ENCODE peak calls at places on chromosomes 6 and 20, in ten cellular contexts. M, I, S, Z, U, E, N, T, W and V are unnamed samples.

GRCh38 chr6:149934249-149935156 is 7.3 kb upstream of the ULBP2 start:
- DNase-seq in N (no peak), T (peak), S (peak), E (peak), U (no peak), Z (peak), I (peak), M (peak), W (peak), V (peak)

GRCh38 chr20:62707981-62708521 is 585 bp upstream of the NTSR1 start:
- DNase-seq in U (peak), W (no peak), N (no peak), M (no peak), S (no peak), E (peak), I (no peak), Z (no peak), T (no peak), V (no peak)

GRCh38 chr6:151317206-151317994 is 74.0 kb downstream of the ZBTB2 start:
- DNase-seq in M (no peak), T (no peak), Z (peak), E (peak), U (peak), S (no peak), N (no peak), W (no peak), I (no peak), V (peak)

GRCh38 chr20:18632196-18632789 is 44.4 kb downstream of the DTD1 start:
- DNase-seq in S (peak), Z (peak), U (peak), T (peak), M (peak), W (peak), N (peak), I (peak), E (peak), V (peak)

GRCh38 chr20:47204008-47204745 is 152.3 kb downstream of the ZMYND8 start:
- DNase-seq in Z (peak), W (no peak), S (no peak), U (peak), E (peak), M (no peak), N (no peak), T (no peak), I (no peak), V (peak)

GRCh38 chr6:166424431-166424830 is 41.7 kb upstream of the MPC1 start:
- DNase-seq in M (no peak), W (no peak), S (no peak), Z (no peak), E (no peak), N (no peak), U (no peak), T (no peak), I (no peak), V (no peak)

GRCh38 chr20:58017237-58017969 is 211.1 kb downstream of the ANKRD60 start:
- DNase-seq in Z (no peak), M (peak), I (peak), N (no peak), E (peak), S (no peak), W (no peak), T (no peak), U (peak), V (peak)

GRCh38 chr6:112148103-112148502 is 60.7 kb downstream of the FAM229B start:
- DNase-seq in T (no peak), W (no peak), E (no peak), S (no peak), U (no peak), M (no peak), Z (no peak), I (no peak), N (no peak), V (no peak)

GRCh38 chr20:17281478-17281877 is 54.6 kb downstream of the PCSK2 start:
- DNase-seq in W (no peak), Z (no peak), E (peak), T (no peak), U (no peak), M (peak), I (peak), S (no peak), N (no peak), V (peak)

GRCh38 chr6:108118359-108118724 is 43.8 kb upstream of the OSTM1 start:
- DNase-seq in W (no peak), U (no peak), M (no peak), E (no peak), T (no peak), Z (no peak), S (no peak), I (no peak), N (no peak), V (no peak)

GRCh38 chr6:106642476-106642875 is 13.1 kb downstream of the QRSL1 start:
- DNase-seq in S (no peak), Z (no peak), M (no peak), W (no peak), I (no peak), E (no peak), N (no peak), U (no peak), T (no peak), V (no peak)

GRCh38 chr6:113328886-113329381 is 528.2 kb upstream of the MARCKS start:
- DNase-seq in I (no peak), E (no peak), M (peak), T (no peak), S (peak), W (peak), U (no peak), N (no peak), Z (peak), V (no peak)

GRCh38 chr6:33785766-33786165 is 3.2 kb downstream of the LEMD2 start:
- DNase-seq in Z (peak), M (no peak), I (no peak), N (no peak), W (no peak), U (no peak), T (no peak), E (peak), S (no peak), V (no peak)

GRCh38 chr6:18214003-18214402 is 50.3 kb downstream of the DEK start:
- DNase-seq in E (no peak), S (no peak), M (no peak), N (no peak), T (peak), I (no peak), W (no peak), Z (no peak), U (no peak), V (no peak)

GRCh38 chr20:11432407-11432806 is 485.3 kb upstream of the BTBD3 start:
- DNase-seq in Z (peak), N (no peak), E (peak), U (peak), S (peak), I (no peak), W (no peak), M (no peak), T (no peak), V (peak)

GRCh38 chr20:2742431-2742830 is 49.9 kb downstream of the EBF4 start:
- DNase-seq in W (no peak), N (no peak), T (no peak), M (no peak), Z (no peak), I (no peak), U (no peak), E (no peak), S (no peak), V (no peak)

GRCh38 chr20:2741463-2741862 is 48.9 kb downstream of the EBF4 start:
- DNase-seq in N (no peak), E (no peak), M (no peak), U (no peak), W (no peak), S (no peak), T (no peak), Z (no peak), I (no peak), V (no peak)

GRCh38 chr20:2741881-2742280 is 49.3 kb downstream of the EBF4 start:
- DNase-seq in N (no peak), W (no peak), E (no peak), M (no peak), T (no peak), Z (no peak), S (no peak), I (no peak), U (no peak), V (no peak)

GRCh38 chr20:2745060-2745910 is 52.7 kb downstream of the EBF4 start:
- DNase-seq in S (no peak), N (no peak), E (no peak), T (no peak), W (no peak), U (no peak), Z (no peak), I (no peak), M (no peak), V (no peak)

DNA sequence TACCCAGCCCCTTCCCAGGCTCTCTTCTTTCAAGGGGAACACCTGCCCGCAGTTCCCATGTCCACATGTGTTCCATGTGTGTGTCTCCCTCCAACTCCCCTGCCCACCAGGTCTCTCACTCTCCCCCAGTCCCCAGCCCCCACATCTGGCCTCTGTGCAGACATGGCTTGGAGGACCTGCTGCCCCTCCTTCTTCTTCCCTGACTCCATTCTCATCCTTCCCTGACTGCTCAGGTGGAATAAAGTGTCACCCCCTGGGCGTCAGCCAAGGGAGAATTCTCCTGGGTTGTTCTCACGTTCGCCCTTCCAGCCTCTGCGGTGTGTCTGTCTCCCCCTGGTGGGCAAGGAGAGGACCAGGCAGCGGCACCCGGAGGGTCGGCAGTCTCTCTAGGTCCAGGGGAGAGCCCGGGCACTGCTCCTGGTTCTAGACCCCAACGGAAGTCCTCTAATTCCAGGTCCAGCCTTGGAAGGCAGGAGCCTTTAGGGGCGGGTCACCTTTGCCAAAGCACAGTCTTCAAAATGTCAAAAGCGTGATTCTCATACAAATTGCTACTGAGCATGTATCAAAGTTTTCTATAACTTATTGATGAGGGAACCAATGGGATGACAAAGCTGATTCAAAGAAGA is 50.5 kb downstream of the EBF4 start:
- DNase-seq in I (peak), S (peak), W (no peak), E (peak), T (peak), Z (peak), N (peak), U (peak), M (peak), V (peak)
- TF ChIP-seq CTCF in I (peak), S (peak), W (peak), E (peak), T (peak), Z (peak), N (peak), U (peak), M (peak), V (peak)

DNA sequence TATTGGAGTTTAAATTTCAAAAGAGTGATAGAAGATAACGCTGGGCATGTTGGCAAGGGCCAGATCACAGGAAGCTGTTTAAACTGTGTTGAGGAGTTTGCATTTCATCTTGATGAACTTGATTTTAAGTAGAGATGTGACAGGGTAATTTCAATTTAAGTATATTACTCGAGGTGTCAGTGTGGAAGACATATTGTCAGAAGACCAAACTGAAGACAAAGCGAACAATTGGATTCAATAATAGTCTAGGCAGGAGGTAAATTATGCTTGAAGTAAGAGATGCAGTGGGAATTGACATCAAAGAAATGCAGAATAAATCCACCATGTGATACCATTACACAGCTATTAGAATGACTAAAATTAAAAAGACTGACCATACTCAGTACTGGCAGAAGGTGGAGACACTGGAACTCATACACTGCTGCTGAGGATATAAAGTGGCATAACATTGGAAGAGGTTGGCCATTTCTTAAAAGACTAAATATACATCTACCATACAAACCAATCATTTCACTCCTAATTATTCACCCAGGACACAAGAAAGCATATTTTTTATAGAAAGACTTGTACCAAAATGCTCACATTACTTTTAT is 240.8 kb downstream of the ARHGAP18 start:
- DNase-seq in T (no peak), N (no peak), S (no peak), I (no peak), E (peak), M (no peak), Z (peak), W (no peak), U (no peak), V (peak)
- TF ChIP-seq CTCF in T (no peak), N (no peak), S (no peak), I (no peak), E (no peak), M (no peak), Z (peak), W (no peak), U (no peak), V (peak)

GRCh38 chr6:24565196-24565595 is 70.4 kb downstream of the ALDH5A1 start:
- DNase-seq in I (no peak), Z (no peak), T (no peak), U (no peak), M (no peak), E (no peak), N (no peak), W (no peak), S (no peak), V (no peak)

GRCh38 chr6:24558516-24558915 is 63.7 kb downstream of the ALDH5A1 start:
- DNase-seq in M (no peak), S (no peak), I (no peak), W (no peak), T (no peak), U (no peak), Z (no peak), E (no peak), N (no peak), V (no peak)

GRCh38 chr6:24566020-24566752 is 71.4 kb downstream of the ALDH5A1 start:
- DNase-seq in W (no peak), T (no peak), U (no peak), Z (peak), M (no peak), I (no peak), S (no peak), N (no peak), E (no peak), V (no peak)

GRCh38 chr6:24568687-24569086 is 73.9 kb downstream of the ALDH5A1 start:
- DNase-seq in Z (no peak), N (no peak), T (no peak), W (no peak), M (no peak), S (no peak), U (no peak), I (no peak), E (no peak), V (no peak)

GRCh38 chr6:24564081-24564480 is 69.3 kb downstream of the ALDH5A1 start:
- DNase-seq in I (no peak), W (no peak), Z (no peak), U (no peak), M (no peak), T (no peak), S (no peak), N (no peak), E (no peak), V (no peak)
- TF ChIP-seq CTCF in I (no peak), W (no peak), Z (no peak), U (no peak), M (no peak), T (no peak), S (no peak), N (no peak), E (no peak), V (no peak)

GRCh38 chr20:23078994-23079364 is 7.1 kb downstream of the CD93 start:
- DNase-seq in W (no peak), E (no peak), T (no peak), Z (no peak), U (no peak), S (no peak), I (no peak), N (no peak), M (no peak), V (no peak)
- TF ChIP-seq CTCF in W (no peak), E (no peak), T (no peak), Z (no peak), U (no peak), S (peak), I (no peak), N (peak), M (peak), V (peak)

DNA sequence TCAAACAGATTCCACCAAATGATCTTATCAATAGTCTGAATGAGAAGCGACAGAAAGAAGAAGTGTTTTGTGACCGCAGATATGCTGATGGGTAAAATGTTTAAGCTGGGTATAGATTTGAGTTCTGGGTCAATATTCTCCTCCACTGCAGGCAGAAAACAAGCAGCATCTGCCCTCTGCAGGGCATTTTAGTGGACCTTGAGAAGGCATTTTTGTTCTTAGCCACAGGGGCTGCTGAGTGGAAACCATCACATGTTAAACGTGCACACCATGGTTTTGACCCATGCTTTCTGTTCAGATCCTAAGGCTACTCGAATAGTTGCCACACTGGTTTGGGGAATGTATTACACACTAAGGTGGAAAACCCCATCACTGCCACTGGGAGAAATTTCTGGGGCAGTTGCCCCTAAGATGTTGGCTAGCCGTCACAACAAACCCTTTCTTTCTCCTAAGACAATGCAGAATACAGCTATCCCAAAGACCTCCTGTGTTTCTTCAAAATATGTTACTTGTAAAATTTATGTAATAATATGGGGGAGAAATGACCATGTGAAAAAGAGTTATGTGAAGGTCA is 5.5 kb downstream of the POU3F2 start:
- DNase-seq in U (no peak), Z (peak), E (no peak), W (no peak), N (no peak), I (no peak), S (no peak), M (no peak), T (no peak), V (peak)
- TF ChIP-seq CTCF in U (no peak), Z (peak), E (peak), W (no peak), N (peak), I (no peak), S (peak), M (peak), T (peak), V (peak)